ENCODE peak calls at places on chromosomes 5 and 9, in five cellular contexts. D is stimulated activated CD4-positive, alpha-beta T cell treated with anti-CD3 and anti-CD28 coated beads, Interleukin-4, amount 100 ng/mL, for 1 hour; K is activated CD8-positive, alpha-beta T cell treated with anti-CD3 and anti-CD28 coated beads for 36 hours; V is HTR-8/SVneo; X is OCI-LY7. A is an unnamed sample.

GRCh38 chr9:37034320-37034937 is 361 bp upstream of the PAX5 start:
- DNase-seq in K (peak; percentile 60), D (peak; percentile 40), V (no peak), X (peak; percentile 89), A (peak; percentile 59)

GRCh38 chr9:124436320-124436719 is 13.9 kb upstream of the ADGRD2 start:
- DNase-seq in D (no peak), V (no peak), K (no peak), X (no peak), A (no peak)

GRCh38 chr9:123933401-123933800 is 3.5 kb upstream of the DENND1A start:
- DNase-seq in D (no peak), V (peak; percentile 37), X (no peak), K (no peak), A (no peak)

GRCh38 chr5:138336952-138337684 is 948 bp upstream of the FAM53C start:
- DNase-seq in X (no peak), V (peak; percentile 68), D (no peak), K (peak; percentile 82), A (no peak)

GRCh38 chr9:7164440-7165349 is 406.9 kb downstream of the KDM4C start:
- DNase-seq in X (no peak), V (no peak), D (no peak), K (no peak), A (no peak)

GRCh38 chr5:154734670-154735248 is 20.4 kb upstream of the LARP1 start:
- DNase-seq in K (no peak), V (no peak), X (no peak), D (no peak), A (no peak)

GRCh38 chr5:178394074-178394473 is 161.5 kb upstream of the PHYKPL start:
- DNase-seq in K (no peak), X (no peak), D (no peak), V (no peak), A (no peak)

GRCh38 chr9:131960311-131960710 is 119.4 kb downstream of the MED27 start:
- DNase-seq in V (no peak), K (no peak), D (no peak), X (no peak), A (no peak)

GRCh38 chr9:34379334-34380033 is 2.8 kb upstream of the MYORG start:
- DNase-seq in X (peak; percentile 88), V (peak; percentile 67), K (peak; percentile 96), D (peak; percentile 88), A (peak; percentile 91)

A was measured in activated naive CD8-positive, alpha-beta T cell treated with anti-CD3 and anti-CD28 coated beads, Interleukin-2, amount 50 U/mL, for 24 hours.